ENCODE peak calls at places on chromosome 4, in seven cellular contexts. U, Q, W, D, T, R and G are unnamed samples.

GRCh38 chr4:54403700-54404453 is 174.8 kb downstream of the PDGFRA start:
- DNase-seq in D (no peak), T (no peak), U (no peak), R (no peak), Q (no peak), W (no peak), G (no peak)

GRCh38 chr4:144903953-144904711 is 193.9 kb downstream of the ANAPC10 start:
- DNase-seq in U (no peak), T (peak; percentile 59), W (no peak), Q (no peak), R (peak; percentile 69), D (no peak), G (no peak)

GRCh38 chr4:181502611-181503010 is 740.6 kb upstream of the TENM3 start:
- DNase-seq in U (no peak), Q (no peak), R (no peak), T (no peak), W (no peak), D (no peak), G (no peak)

GRCh38 chr4:36198068-36198808 is 46.1 kb downstream of the ARAP2 start:
- DNase-seq in W (no peak), Q (no peak), U (no peak), R (no peak), T (no peak), D (no peak), G (peak; percentile 42)

GRCh38 chr4:123505457-123506310 is 109.1 kb downstream of the SPRY1 start:
- DNase-seq in U (peak; percentile 37), D (no peak), R (peak; percentile 79), W (peak; percentile 25), T (peak; percentile 68), Q (peak; percentile 60), G (peak; percentile 51)

GRCh38 chr4:149841686-149842085 is 26.0 kb upstream of the IQCM start:
- DNase-seq in U (no peak), T (peak; percentile 45), Q (no peak), D (no peak), W (no peak), R (peak; percentile 55), G (no peak)

GRCh38 chr4:183362916-183363542 is 40.8 kb upstream of the CLDN24 start:
- DNase-seq in W (no peak), D (no peak), U (no peak), Q (no peak), T (peak; percentile 29), R (peak; percentile 52), G (no peak)

GRCh38 chr4:95080969-95081368 is 323.2 kb downstream of the BMPR1B start:
- DNase-seq in R (no peak), Q (no peak), U (no peak), T (no peak), D (no peak), W (no peak), G (no peak)

GRCh38 chr4:108342325-108342986 is 173.7 kb upstream of the LEF1 start:
- DNase-seq in U (no peak), T (no peak), R (no peak), W (no peak), D (no peak), Q (no peak), G (no peak)

GRCh38 chr4:183098723-183099536 is at the start of gene WWC2:
- DNase-seq in U (peak; percentile 84), Q (peak; percentile 91), T (peak; percentile 89), W (peak; percentile 87), D (peak; percentile 67), R (peak; percentile 95), G (peak; percentile 94)

GRCh38 chr4:129377131-129377845 is 281.3 kb downstream of the C4orf33 start:
- DNase-seq in T (no peak), D (no peak), Q (no peak), U (no peak), R (peak; percentile 11), W (peak; percentile 8), G (no peak)

GRCh38 chr4:3227878-3228675 is 20.9 kb upstream of the MSANTD1 start:
- DNase-seq in W (no peak), D (no peak), T (no peak), Q (no peak), R (peak; percentile 10), U (no peak), G (peak; percentile 21)

GRCh38 chr4:27094785-27095184 is 234.1 kb downstream of the STIM2 start:
- DNase-seq in T (no peak), W (no peak), Q (peak; percentile 56), D (no peak), U (no peak), R (peak; percentile 7), G (no peak)

GRCh38 chr4:36392049-36392448 is 110.6 kb downstream of the DTHD1 start:
- DNase-seq in W (peak; percentile 28), Q (no peak), D (no peak), R (peak; percentile 22), T (peak; percentile 12), U (no peak), G (no peak)

GRCh38 chr4:48681856-48682255 is 98.2 kb downstream of the FRYL start:
- DNase-seq in W (peak; percentile 25), T (peak; percentile 12), D (no peak), Q (peak; percentile 37), U (no peak), R (peak; percentile 33), G (no peak)

GRCh38 chr4:101282076-101282844 is 65.1 kb downstream of the PPP3CA start:
- DNase-seq in U (no peak), T (no peak), D (no peak), W (no peak), Q (no peak), R (no peak), G (no peak)

GRCh38 chr4:23614284-23614892 is 275.5 kb downstream of the PPARGC1A start:
- DNase-seq in T (peak; percentile 51), Q (peak; percentile 15), R (peak; percentile 61), U (no peak), D (no peak), W (no peak), G (no peak)
- TF ChIP-seq CTCF in T (peak; percentile 16), Q (peak; percentile 49), R (peak; percentile 2), U (peak; percentile 37), D (no peak), W (no peak), G (peak; percentile 44)

DNA sequence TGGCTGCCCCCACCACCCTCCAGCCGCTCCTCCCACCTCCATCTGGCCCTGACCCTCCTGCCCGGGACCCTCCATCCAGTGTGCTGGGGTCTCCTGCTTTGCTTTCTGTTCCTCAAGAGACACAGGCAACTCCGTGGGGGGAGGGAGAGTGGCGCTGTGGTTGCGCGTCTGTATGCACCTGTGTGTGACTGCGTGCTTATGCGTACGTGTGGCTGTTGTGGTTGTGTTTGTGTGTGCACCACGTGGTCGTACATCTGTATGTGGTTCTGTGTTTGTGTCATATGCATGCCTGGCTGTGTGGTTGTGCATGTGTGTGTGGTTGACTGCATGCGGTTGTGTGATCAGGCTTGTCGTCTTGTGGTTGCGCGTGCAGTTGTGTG is 33.2 kb downstream of the CPLX1 start:
- DNase-seq in W (no peak), U (no peak), T (no peak), R (no peak), Q (no peak), D (no peak), G (no peak)
- TF ChIP-seq CTCF in W (no peak), U (no peak), T (no peak), R (no peak), Q (no peak), D (no peak), G (no peak)

GRCh38 chr4:87092389-87093141 is 127.9 kb downstream of the KLHL8 start:
- DNase-seq in T (peak; percentile 91), U (peak; percentile 77), R (peak; percentile 94), Q (peak; percentile 84), W (peak; percentile 97), D (peak; percentile 56), G (peak; percentile 84)

GRCh38 chr4:87097075-87097474 is 123.3 kb downstream of the KLHL8 start:
- DNase-seq in T (no peak), D (no peak), R (no peak), W (no peak), U (peak; percentile 28), Q (no peak), G (no peak)

GRCh38 chr4:87089368-87089767 is 131.1 kb downstream of the KLHL8 start:
- DNase-seq in U (no peak), W (no peak), Q (no peak), D (no peak), R (no peak), T (no peak), G (no peak)

GRCh38 chr4:87090305-87090704 is 130.1 kb downstream of the KLHL8 start:
- DNase-seq in W (no peak), U (no peak), R (no peak), T (no peak), Q (no peak), D (no peak), G (no peak)

GRCh38 chr4:87093443-87094123 is 126.8 kb downstream of the KLHL8 start:
- DNase-seq in U (no peak), Q (peak; percentile 50), D (no peak), T (peak; percentile 39), W (peak; percentile 69), R (peak; percentile 58), G (no peak)
- TF ChIP-seq CTCF in U (peak; percentile 52), Q (peak; percentile 67), D (peak; percentile 52), T (peak; percentile 50), W (peak; percentile 45), R (peak; percentile 53), G (peak; percentile 64)

DNA sequence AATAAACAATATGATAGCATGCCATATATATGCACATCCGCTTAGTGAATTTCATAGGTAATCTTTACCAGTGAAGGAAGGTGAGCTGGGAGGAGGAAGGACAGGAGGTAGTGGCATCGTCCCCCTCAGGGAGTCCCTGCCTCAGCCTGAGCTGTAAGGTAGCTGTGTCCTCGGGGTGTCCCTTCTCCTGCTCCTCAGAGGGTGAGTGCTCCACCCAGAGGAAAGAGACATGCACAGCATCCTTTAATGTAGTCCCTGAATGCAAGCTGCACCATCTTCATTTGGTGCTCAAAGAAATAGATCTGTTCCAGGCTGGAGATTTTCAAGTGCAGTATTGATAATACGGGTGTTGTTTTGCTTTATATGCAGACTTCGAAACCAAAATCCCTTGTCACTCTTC is 330.4 kb upstream of the SFRP2 start:
- DNase-seq in R (no peak), Q (no peak), W (peak; percentile 16), U (no peak), D (no peak), T (no peak), G (no peak)
- TF ChIP-seq CTCF in R (no peak), Q (no peak), W (no peak), U (no peak), D (no peak), T (no peak), G (peak; percentile 16)

DNA sequence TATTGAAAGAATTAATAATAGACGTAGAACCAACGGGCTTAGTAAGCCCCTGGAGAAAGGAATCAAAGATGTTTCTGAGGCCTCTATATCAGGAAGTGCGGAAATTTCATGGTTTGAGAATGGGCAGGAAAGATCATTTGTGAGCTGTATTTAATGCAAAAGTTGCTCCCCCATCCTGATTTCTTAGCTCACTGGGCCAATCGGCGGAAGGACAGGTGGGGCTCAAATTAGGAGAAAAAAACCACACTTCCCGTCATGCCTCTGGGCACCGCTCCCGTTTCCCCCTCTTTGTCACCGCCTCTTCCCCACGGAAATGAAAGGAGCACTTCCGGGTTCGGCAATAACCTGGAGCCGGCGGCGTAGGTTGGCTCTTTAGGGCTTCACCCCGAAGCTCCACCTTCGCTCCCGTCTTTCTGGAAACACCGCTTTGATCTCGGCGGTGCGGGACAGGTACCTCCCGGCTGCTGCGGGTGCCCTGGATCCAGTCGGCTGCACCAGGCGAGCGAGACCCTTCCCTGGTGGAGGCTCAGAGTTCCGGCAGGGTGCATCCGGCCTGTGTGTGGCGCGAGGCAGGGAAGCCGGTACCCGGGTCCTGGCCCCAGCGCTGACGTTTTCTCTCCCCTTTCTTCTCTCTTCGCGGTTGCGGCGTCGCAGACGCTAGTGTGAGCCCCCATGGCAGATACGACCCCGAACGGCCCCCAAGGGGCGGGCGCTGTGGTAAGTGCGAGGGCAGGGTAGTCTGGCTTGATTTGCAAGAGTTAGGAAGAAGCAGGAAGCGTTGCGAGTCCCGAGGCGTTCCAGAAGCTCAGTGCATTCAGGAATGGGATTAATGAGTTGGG is at the start of gene TMEM33:
- DNase-seq in R (peak; percentile 85), U (peak; percentile 90), W (peak; percentile 88), D (peak; percentile 40), T (peak; percentile 76), Q (peak; percentile 88), G (peak; percentile 88)
- TF ChIP-seq CTCF in R (peak; percentile 13), U (peak; percentile 55), W (no peak), D (peak; percentile 16), T (no peak), Q (peak; percentile 52), G (peak; percentile 25)